ENCODE peak calls at places on chromosomes 2 and 18, in five cellular contexts. H, E, M, D and R are unnamed samples.

GRCh38 chr18:77030201-77030600 is 102.4 kb downstream of the MBP start:
- DNase-seq in H (no peak), E (no peak), M (no peak), D (no peak), R (no peak)

GRCh38 chr2:146048141-146048540 is 1528.2 kb upstream of the ZEB2 start:
- DNase-seq in H (no peak), E (no peak), M (no peak), D (no peak), R (no peak)

GRCh38 chr2:24026233-24026632 is 16.3 kb downstream of the MFSD2B start:
- DNase-seq in H (no peak), E (no peak), M (no peak), D (no peak), R (no peak)

GRCh38 chr2:128422571-128422970 is 103.9 kb upstream of the HS6ST1 start:
- DNase-seq in H (peak; percentile 83), E (no peak), M (no peak), D (no peak), R (peak; percentile 85)

GRCh38 chr2:95057535-95058453 is 32.3 kb downstream of the MAL start:
- DNase-seq in H (no peak), E (no peak), M (no peak), D (no peak), R (no peak)

GRCh38 chr2:179332903-179333302 is 68.3 kb upstream of the SESTD1 start:
- DNase-seq in H (peak; percentile 83), E (no peak), M (no peak), D (no peak), R (no peak)

GRCh38 chr2:234880551-234881211 is 71.1 kb upstream of the SH3BP4 start:
- DNase-seq in H (peak; percentile 86), E (no peak), M (peak; percentile 85), D (no peak), R (peak; percentile 14)

GRCh38 chr2:29072971-29073725 is 1.2 kb downstream of the PCARE start:
- DNase-seq in H (no peak), E (no peak), M (no peak), D (no peak), R (no peak)

GRCh38 chr2:121197369-121198091 is 87.5 kb downstream of the TFCP2L1 start:
- DNase-seq in H (peak; percentile 72), E (no peak), M (peak; percentile 23), D (no peak), R (no peak)

GRCh38 chr18:48802543-48803428 is 148.0 kb downstream of the SMAD7 start:
- DNase-seq in H (no peak), E (peak; percentile 13), M (no peak), D (no peak), R (no peak)

GRCh38 chr2:176370423-176370822 is 101.2 kb downstream of the MTX2 start:
- DNase-seq in H (no peak), E (no peak), M (no peak), D (no peak), R (no peak)

GRCh38 chr2:198314559-198315153 is 510.3 kb downstream of the PLCL1 start:
- DNase-seq in H (peak; percentile 56), E (no peak), M (no peak), D (peak; percentile 6), R (peak; percentile 31)

GRCh38 chr2:182716665-182716990 is 571 bp downstream of the DNAJC10 start:
- DNase-seq in H (no peak), E (no peak), M (no peak), D (peak; percentile 43), R (no peak)

GRCh38 chr18:12377556-12378553 is 828 bp upstream of the AFG3L2 start:
- DNase-seq in H (no peak), E (peak; percentile 15), M (no peak), D (peak; percentile 7), R (peak; percentile 88)

GRCh38 chr18:59268722-59269562 is 4.3 kb downstream of the RAX start:
- DNase-seq in H (no peak), E (no peak), M (no peak), D (peak; percentile 51), R (no peak)

GRCh38 chr2:240271716-240272341 is 131.4 kb upstream of the OTOS start:
- DNase-seq in H (no peak), E (no peak), M (no peak), D (no peak), R (no peak)

GRCh38 chr2:71330585-71331330 is 824 bp upstream of the ZNF638 start:
- DNase-seq in H (no peak), E (no peak), M (no peak), D (no peak), R (no peak)
- H3K4me3 ChIP-seq in H (peak overlapping the region; percentile 32), E (peak overlapping the region; percentile 98), M (no peak overlapping the region), D (peak overlapping the region; percentile 98), R (no peak overlapping the region)

GRCh38 chr2:201642579-201643215 is 606 bp downstream of the TMEM237 start:
- DNase-seq in H (peak; percentile 69), E (peak; percentile 83), M (peak; percentile 29), D (peak; percentile 86), R (no peak)
- TF ChIP-seq CTCF in H (no peak), E (no peak), M (no peak), D (no peak), R (no peak)

GRCh38 chr2:31134450-31134849 is 3.8 kb downstream of the GALNT14 start:
- DNase-seq in H (no peak), E (no peak), M (no peak), D (no peak), R (no peak)

GRCh38 chr2:31137211-31138036 is 816 bp downstream of the GALNT14 start:
- DNase-seq in H (no peak), E (no peak), M (no peak), D (no peak), R (no peak)

GRCh38 chr2:31136000-31136399 is 2.2 kb downstream of the GALNT14 start:
- DNase-seq in H (no peak), E (no peak), M (no peak), D (no peak), R (no peak)

GRCh38 chr2:31138037-31138962 is at the start of gene GALNT14:
- DNase-seq in H (peak; percentile 16), E (peak; percentile 31), M (peak; percentile 11), D (no peak), R (no peak)

GRCh38 chr2:31136732-31137131 is 1.5 kb downstream of the GALNT14 start:
- DNase-seq in H (no peak), E (no peak), M (no peak), D (no peak), R (no peak)
- H3K4me3 ChIP-seq in H (no peak overlapping the region), E (no peak overlapping the region), M (no peak overlapping the region), D (no peak overlapping the region), R (no peak overlapping the region)

GRCh38 chr2:161070693-161071479 is 89.3 kb upstream of the TANK start:
- DNase-seq in H (no peak), E (no peak), M (no peak), D (no peak), R (no peak)
- TF ChIP-seq CTCF in H (no peak), E (no peak), M (no peak), D (no peak), R (no peak)

DNA sequence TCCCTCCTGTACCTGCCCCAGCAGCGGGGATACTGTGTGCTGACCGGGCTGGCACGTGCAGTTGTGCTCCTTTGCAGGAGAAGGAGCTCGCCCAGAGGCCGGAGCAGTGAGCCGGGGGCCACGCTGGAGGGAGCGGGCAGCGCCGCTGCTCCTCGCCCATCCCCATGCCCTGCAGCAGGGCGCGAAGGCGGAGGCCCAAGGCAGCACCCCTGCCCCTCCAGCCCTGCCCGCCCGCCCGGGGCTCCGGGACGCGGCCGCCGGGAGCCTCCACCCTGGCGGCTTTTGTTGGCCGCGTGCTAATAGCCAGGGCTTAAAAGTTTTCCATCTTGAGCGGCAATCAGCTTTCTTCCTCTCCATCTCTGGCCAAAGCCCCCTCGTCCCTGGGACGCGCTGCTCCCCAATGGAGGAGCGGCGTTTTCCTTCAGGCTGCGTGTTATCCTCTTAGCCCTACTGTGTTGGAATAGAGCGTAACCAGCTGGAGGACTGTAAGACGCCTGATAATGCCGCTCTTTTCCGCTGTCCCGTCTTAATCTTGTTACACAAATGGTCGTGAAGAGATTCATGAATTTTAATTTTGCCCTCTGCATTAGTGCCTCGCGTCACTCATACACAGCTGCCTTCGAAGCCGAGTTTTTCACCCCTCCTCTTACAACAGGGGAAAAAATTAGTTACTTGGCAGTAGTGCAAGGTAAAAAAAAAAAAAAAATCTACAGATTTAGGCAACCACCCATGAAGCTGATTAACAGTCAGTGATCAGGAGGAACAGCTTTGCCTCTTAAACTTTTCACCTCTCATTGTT is 172.9 kb upstream of the SIX3 start:
- DNase-seq in H (no peak), E (no peak), M (peak; percentile 80), D (no peak), R (no peak)
- H3K4me3 ChIP-seq in H (no peak overlapping the region), E (no peak overlapping the region), M (peak overlapping the region; percentile 41), D (no peak overlapping the region), R (no peak overlapping the region)

GRCh38 chr2:101387151-101387807 is at the start of gene CREG2:
- DNase-seq in H (peak; percentile 38), E (peak; percentile 37), M (peak; percentile 14), D (peak; percentile 44), R (no peak)
- TF ChIP-seq CTCF in H (peak; percentile 46), E (no peak), M (peak; percentile 58), D (peak; percentile 26), R (peak; percentile 55)